ENCODE peak calls at places on chromosomes 5 and 9, in five cellular contexts. I is PC-3, G is AG04450, Z is AG09309, T is A673. Y is an unnamed sample.
A peak's percentile ranks its signal among the peaks of the same experiment; 100 is the strongest.

GRCh38 chr5:56814361-56814962 is 887 bp upstream of the MAP3K1 start:
- DNase-seq in I (peak; percentile 42), G (no peak), Z (no peak), T (peak; percentile 29), Y (peak; percentile 47)

GRCh38 chr9:127967151-127967809 is 13.5 kb downstream of the EEIG1 start:
- DNase-seq in I (no peak), G (no peak), Z (no peak), T (no peak), Y (no peak)

GRCh38 chr5:55763736-55764420 is 26.0 kb downstream of the DDX4 start:
- DNase-seq in I (no peak), G (no peak), Z (no peak), T (no peak), Y (no peak)

GRCh38 chr5:181246276-181247050 is 2.8 kb upstream of the RACK1 start:
- DNase-seq in I (peak; percentile 87), G (peak; percentile 54), Z (peak; percentile 14), T (peak; percentile 79), Y (peak; percentile 86)

GRCh38 chr5:65190328-65191053 is 291.2 kb downstream of the ADAMTS6 start:
- DNase-seq in I (peak; percentile 70), G (peak; percentile 95), Z (peak; percentile 98), T (no peak), Y (no peak)

GRCh38 chr5:1666812-1667588 is 132.6 kb downstream of the MRPL36 start:
- DNase-seq in I (peak; percentile 44), G (no peak), Z (no peak), T (peak; percentile 77), Y (peak; percentile 93)

GRCh38 chr9:77156646-77157371 is 20.5 kb upstream of the VPS13A start:
- DNase-seq in I (no peak), G (no peak), Z (no peak), T (no peak), Y (no peak)

GRCh38 chr5:37132646-37133045 is 116.5 kb downstream of the CPLANE1 start:
- DNase-seq in I (no peak), G (peak; percentile 30), Z (no peak), T (no peak), Y (no peak)

GRCh38 chr9:90044263-90044662 is 439.5 kb downstream of the GADD45G start:
- DNase-seq in I (peak; percentile 14), G (no peak), Z (no peak), T (peak; percentile 4), Y (no peak)

DNA sequence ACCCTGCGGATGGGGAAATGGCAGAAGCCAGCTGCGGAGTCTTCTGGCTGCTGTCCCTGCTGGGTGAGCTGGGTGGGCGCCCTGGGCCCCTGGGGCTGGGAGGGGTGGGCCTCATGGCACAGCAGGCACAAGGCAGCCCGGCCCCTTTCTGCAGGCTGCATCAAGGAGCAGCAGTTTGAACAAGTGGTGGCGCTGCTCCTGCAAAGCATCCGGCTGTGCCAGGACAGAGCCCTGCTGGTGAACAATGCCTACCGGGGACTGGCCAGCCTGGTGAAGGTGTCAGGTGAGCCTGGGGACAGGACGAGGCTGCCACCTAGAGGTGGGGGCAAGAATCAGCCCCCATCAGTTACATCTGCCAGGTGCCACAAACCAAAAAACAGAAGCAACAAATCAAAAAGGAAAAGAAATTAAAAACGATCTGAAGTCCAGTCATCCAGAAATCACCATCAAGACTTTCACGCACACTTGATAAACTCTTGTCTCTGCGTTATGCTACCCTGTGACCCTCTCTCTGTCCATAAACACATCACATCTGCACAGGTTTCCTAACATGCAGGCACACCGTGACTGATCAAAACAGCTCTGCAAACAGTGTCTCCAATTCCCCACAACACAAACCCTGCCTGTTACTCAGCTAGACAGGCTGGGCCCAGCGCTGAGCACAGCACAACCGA is 13.9 kb downstream of the REXO4 start:
- DNase-seq in I (peak; percentile 51), G (no peak), Z (no peak), T (peak; percentile 29), Y (no peak)
- TF ChIP-seq CTCF in I (peak; percentile 70), G (peak; percentile 50), Z (peak; percentile 52), T (peak; percentile 62), Y (peak; percentile 34)

GRCh38 chr5:126370796-126371718 is 52.2 kb upstream of the GRAMD2B start:
- DNase-seq in I (peak; percentile 83), G (no peak), Z (no peak), T (no peak), Y (no peak)

GRCh38 chr5:126369083-126369482 is 54.1 kb upstream of the GRAMD2B start:
- DNase-seq in I (no peak), G (no peak), Z (no peak), T (no peak), Y (no peak)

GRCh38 chr5:126373621-126374416 is 49.4 kb upstream of the GRAMD2B start:
- DNase-seq in I (peak; percentile 36), G (no peak), Z (no peak), T (no peak), Y (no peak)

GRCh38 chr5:126368239-126368812 is 54.9 kb upstream of the GRAMD2B start:
- DNase-seq in I (peak; percentile 66), G (no peak), Z (no peak), T (no peak), Y (peak; percentile 35)

GRCh38 chr5:126369995-126370731 is 53.0 kb upstream of the GRAMD2B start:
- DNase-seq in I (peak; percentile 31), G (no peak), Z (no peak), T (no peak), Y (no peak)
- TF ChIP-seq CTCF in I (no peak), G (peak; percentile 27), Z (peak; percentile 29), T (no peak), Y (no peak)

GRCh38 chr5:171838066-171838465 is 52.4 kb downstream of the SMIM23 start:
- DNase-seq in I (no peak), G (no peak), Z (no peak), T (no peak), Y (no peak)

GRCh38 chr5:171839112-171839511 is 53.5 kb downstream of the SMIM23 start:
- DNase-seq in I (no peak), G (no peak), Z (no peak), T (no peak), Y (no peak)

GRCh38 chr5:171840066-171840465 is 54.4 kb downstream of the SMIM23 start:
- DNase-seq in I (no peak), G (no peak), Z (no peak), T (peak; percentile 9), Y (no peak)

GRCh38 chr5:171835066-171835465 is 49.4 kb downstream of the SMIM23 start:
- DNase-seq in I (peak; percentile 29), G (no peak), Z (no peak), T (no peak), Y (no peak)

GRCh38 chr5:171837522-171837921 is 51.9 kb downstream of the SMIM23 start:
- DNase-seq in I (no peak), G (no peak), Z (no peak), T (no peak), Y (no peak)
- TF ChIP-seq CTCF in I (no peak), G (no peak), Z (no peak), T (no peak), Y (no peak)

DNA sequence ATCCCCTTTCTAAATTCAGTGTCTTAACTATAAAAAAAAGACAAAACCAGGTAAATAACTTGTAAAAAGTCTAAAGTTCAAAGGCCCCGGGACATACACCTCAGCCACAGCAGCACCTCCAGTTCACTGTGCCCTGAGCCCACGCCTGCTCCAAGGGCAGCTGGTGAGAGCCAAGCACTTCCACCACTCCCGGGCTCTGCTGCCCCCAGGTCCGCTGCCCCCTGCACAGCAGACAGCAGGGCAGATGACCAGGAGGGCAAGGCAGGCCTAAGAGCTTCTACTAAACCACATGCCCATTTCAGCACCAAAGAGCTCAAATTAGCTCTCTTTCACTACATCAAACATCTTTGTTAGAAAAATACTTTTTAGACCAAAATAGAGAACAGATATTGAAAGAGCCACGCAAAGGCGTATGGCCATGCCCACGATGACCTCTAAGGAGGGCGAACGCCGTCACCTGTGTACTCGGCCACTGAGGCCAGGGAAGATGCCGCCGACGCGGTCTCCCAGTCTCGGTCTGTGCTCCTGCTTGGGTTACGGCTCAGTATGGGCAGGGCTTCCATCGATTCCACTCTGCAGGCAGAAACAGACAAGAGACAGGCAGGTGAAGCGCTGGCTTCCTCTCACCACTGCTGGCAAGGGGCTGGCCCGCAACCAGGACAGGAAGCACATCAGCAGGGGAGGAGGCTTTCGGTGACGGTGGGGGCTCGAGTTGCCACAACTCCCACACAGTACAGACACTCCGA is 91.7 kb downstream of the CAMSAP1 start:
- DNase-seq in I (no peak), G (no peak), Z (no peak), T (peak; percentile 58), Y (no peak)
- TF ChIP-seq CTCF in I (no peak), G (no peak), Z (no peak), T (no peak), Y (no peak)

Y was measured in nephron progenitor cell.